ENCODE peak calls at places on chromosomes 6 and 20, in eight cellular contexts. One of them, this sample, is unnamed.

GRCh38 chr20:17626217-17627007 is 55.6 kb downstream of the RRBP1 start:
- DNase-seq in stomach: peak
- DNase-seq in pancreas: peak
- DNase-seq in cardiac muscle cell: no peak
- DNase-seq in foreskin fibroblast: no peak
- DNase-seq in HCT116: no peak
- DNase-seq in GM06990: no peak
- DNase-seq in fibroblast of mammary gland: no peak
- DNase-seq in this sample: no peak

GRCh38 chr6:109261815-109262214 is 120.5 kb downstream of the CD164 start:
- DNase-seq in stomach: no peak
- DNase-seq in pancreas: no peak
- DNase-seq in cardiac muscle cell: no peak
- DNase-seq in foreskin fibroblast: no peak
- DNase-seq in HCT116: no peak
- DNase-seq in GM06990: no peak
- DNase-seq in fibroblast of mammary gland: no peak
- DNase-seq in this sample: no peak

GRCh38 chr6:45864651-45865050 is 151.0 kb downstream of the CLIC5 start:
- DNase-seq in stomach: no peak
- DNase-seq in pancreas: no peak
- DNase-seq in cardiac muscle cell: no peak
- DNase-seq in foreskin fibroblast: no peak
- DNase-seq in HCT116: no peak
- DNase-seq in GM06990: no peak
- DNase-seq in fibroblast of mammary gland: no peak
- DNase-seq in this sample: no peak

GRCh38 chr6:34516391-34517324 is 39.5 kb downstream of the SPDEF start:
- DNase-seq in stomach: no peak
- DNase-seq in pancreas: no peak
- DNase-seq in cardiac muscle cell: no peak
- DNase-seq in foreskin fibroblast: no peak
- DNase-seq in HCT116: no peak
- DNase-seq in GM06990: no peak
- DNase-seq in fibroblast of mammary gland: no peak
- DNase-seq in this sample: no peak

GRCh38 chr6:55014321-55015088 is 159.8 kb upstream of the HCRTR2 start:
- DNase-seq in stomach: no peak
- DNase-seq in pancreas: no peak
- DNase-seq in cardiac muscle cell: no peak
- DNase-seq in foreskin fibroblast: no peak
- DNase-seq in HCT116: no peak
- DNase-seq in GM06990: no peak
- DNase-seq in fibroblast of mammary gland: no peak
- DNase-seq in this sample: no peak

GRCh38 chr20:40953856-40954255 is 74.8 kb upstream of the TOP1 start:
- DNase-seq in stomach: no peak
- DNase-seq in pancreas: no peak
- DNase-seq in cardiac muscle cell: no peak
- DNase-seq in foreskin fibroblast: peak
- DNase-seq in HCT116: no peak
- DNase-seq in GM06990: no peak
- DNase-seq in fibroblast of mammary gland: peak
- DNase-seq in this sample: no peak

GRCh38 chr6:128731249-128732165 is 151.4 kb upstream of the LAMA2 start:
- DNase-seq in stomach: no peak
- DNase-seq in pancreas: no peak
- DNase-seq in cardiac muscle cell: peak
- DNase-seq in foreskin fibroblast: peak
- DNase-seq in HCT116: peak
- DNase-seq in GM06990: no peak
- DNase-seq in fibroblast of mammary gland: peak
- DNase-seq in this sample: peak

GRCh38 chr20:10637062-10637559 is 36.7 kb downstream of the JAG1 start:
- DNase-seq in stomach: no peak
- DNase-seq in pancreas: no peak
- DNase-seq in cardiac muscle cell: no peak
- DNase-seq in foreskin fibroblast: no peak
- DNase-seq in HCT116: no peak
- DNase-seq in GM06990: no peak
- DNase-seq in fibroblast of mammary gland: peak
- DNase-seq in this sample: no peak

GRCh38 chr20:1813101-1813529 is 82.1 kb upstream of the SIRPA start:
- DNase-seq in stomach: peak
- DNase-seq in pancreas: no peak
- DNase-seq in cardiac muscle cell: no peak
- DNase-seq in foreskin fibroblast: peak
- DNase-seq in HCT116: no peak
- DNase-seq in GM06990: no peak
- DNase-seq in fibroblast of mammary gland: peak
- DNase-seq in this sample: no peak

GRCh38 chr6:6105472-6106036 is 98.8 kb upstream of the NRN1 start:
- DNase-seq in stomach: no peak
- DNase-seq in pancreas: no peak
- DNase-seq in cardiac muscle cell: no peak
- DNase-seq in foreskin fibroblast: no peak
- DNase-seq in HCT116: peak
- DNase-seq in GM06990: no peak
- DNase-seq in fibroblast of mammary gland: no peak
- DNase-seq in this sample: peak

GRCh38 chr6:150470131-150470530 is 101.3 kb downstream of the IYD start:
- DNase-seq in stomach: no peak
- DNase-seq in pancreas: no peak
- DNase-seq in cardiac muscle cell: no peak
- DNase-seq in foreskin fibroblast: no peak
- DNase-seq in HCT116: no peak
- DNase-seq in GM06990: no peak
- DNase-seq in fibroblast of mammary gland: no peak
- DNase-seq in this sample: no peak

GRCh38 chr20:62936996-62937352 is 973 bp upstream of the GID8 start:
- DNase-seq in stomach: no peak
- DNase-seq in pancreas: no peak
- DNase-seq in cardiac muscle cell: no peak
- DNase-seq in foreskin fibroblast: no peak
- DNase-seq in HCT116: no peak
- DNase-seq in GM06990: no peak
- DNase-seq in fibroblast of mammary gland: peak
- DNase-seq in this sample: no peak

DNA sequence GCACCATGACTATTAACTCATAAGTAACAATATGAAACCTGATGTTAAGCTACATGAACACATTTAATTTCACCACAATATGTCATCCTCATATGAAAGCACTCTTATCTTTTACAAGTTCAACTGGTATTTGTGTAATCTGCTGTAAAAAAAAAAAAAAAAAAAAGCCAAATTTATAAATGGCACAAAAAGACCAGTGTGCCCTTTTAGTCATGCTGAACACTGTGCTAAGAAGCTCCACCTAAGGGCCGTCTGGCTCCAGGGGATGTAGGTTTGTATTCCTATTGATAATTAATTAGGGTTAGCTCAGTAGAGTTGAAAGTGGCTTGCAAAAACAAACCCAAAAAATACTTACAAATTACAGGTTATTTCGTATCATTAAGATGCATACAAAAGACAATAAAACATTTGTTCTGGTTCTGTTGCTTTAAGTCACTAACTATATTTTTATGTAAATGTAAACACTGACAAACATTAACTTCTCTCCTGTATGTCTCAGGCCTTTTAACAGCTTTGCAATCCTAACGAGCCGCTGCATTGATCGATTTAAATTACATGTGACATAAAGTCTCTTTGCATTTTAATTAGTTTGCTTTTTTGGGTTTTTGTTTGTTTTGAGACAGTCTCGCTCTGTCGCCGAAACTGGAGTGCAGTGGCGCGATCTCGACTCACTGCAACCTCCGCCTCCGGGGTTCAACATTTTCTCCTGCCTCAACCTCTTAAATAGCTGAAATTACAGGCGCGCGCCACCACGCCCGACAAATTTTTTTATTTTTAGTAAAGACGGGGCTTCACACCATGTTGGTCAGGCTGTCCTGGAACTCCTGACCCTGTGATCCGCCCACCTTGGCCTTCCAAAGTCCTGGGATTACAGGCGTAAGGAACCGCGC is 110.8 kb downstream of the HFE start:
- DNase-seq in stomach: no peak
- DNase-seq in pancreas: no peak
- DNase-seq in cardiac muscle cell: peak
- DNase-seq in foreskin fibroblast: no peak
- DNase-seq in HCT116: peak
- DNase-seq in GM06990: peak
- DNase-seq in fibroblast of mammary gland: peak
- DNase-seq in this sample: no peak
- TF ChIP-seq CTCF in stomach: no peak
- TF ChIP-seq CTCF in pancreas: no peak
- TF ChIP-seq CTCF in cardiac muscle cell: no peak
- TF ChIP-seq CTCF in foreskin fibroblast: peak
- TF ChIP-seq CTCF in HCT116: no peak
- TF ChIP-seq CTCF in GM06990: no peak
- TF ChIP-seq CTCF in fibroblast of mammary gland: no peak
- TF ChIP-seq CTCF in this sample: no peak

DNA sequence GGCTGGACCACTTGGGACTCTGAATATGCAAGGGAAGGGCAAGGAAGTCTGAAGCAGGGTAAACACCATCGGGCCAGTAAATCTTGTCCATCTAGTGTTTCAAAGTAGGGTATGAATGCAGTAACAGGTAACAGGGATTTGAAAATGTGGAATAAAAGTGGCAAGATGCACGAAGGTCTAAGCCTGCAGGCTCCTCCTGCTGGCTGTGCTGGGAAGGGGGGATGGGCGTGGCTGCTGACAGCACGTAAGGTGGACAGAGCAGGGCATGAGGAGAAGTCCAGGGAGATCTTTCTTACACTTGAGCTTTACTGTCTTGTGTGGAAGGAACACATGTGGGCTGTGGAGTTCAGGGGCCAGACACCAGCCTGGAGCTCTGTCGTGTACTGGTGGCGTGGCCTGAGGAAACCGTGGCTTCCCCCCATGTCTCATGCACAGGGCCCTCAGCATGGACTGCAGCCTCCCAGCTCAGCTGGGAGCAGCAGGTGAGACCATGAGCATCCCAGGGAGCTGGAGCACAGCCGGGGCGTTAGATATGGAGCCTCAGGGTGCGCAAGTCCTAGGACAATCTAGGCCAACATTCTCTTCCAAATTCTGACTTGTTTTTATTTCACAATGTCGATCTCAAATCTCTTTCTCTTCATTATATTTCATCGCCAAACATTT is 84.5 kb downstream of the SLC22A23 start:
- DNase-seq in stomach: no peak
- DNase-seq in pancreas: no peak
- DNase-seq in cardiac muscle cell: no peak
- DNase-seq in foreskin fibroblast: no peak
- DNase-seq in HCT116: no peak
- DNase-seq in GM06990: no peak
- DNase-seq in fibroblast of mammary gland: no peak
- DNase-seq in this sample: no peak
- TF ChIP-seq CTCF in stomach: no peak
- TF ChIP-seq CTCF in pancreas: no peak
- TF ChIP-seq CTCF in cardiac muscle cell: peak
- TF ChIP-seq CTCF in foreskin fibroblast: no peak
- TF ChIP-seq CTCF in HCT116: peak
- TF ChIP-seq CTCF in GM06990: no peak
- TF ChIP-seq CTCF in fibroblast of mammary gland: peak
- TF ChIP-seq CTCF in this sample: no peak

GRCh38 chr6:44128020-44128917 is 915 bp downstream of the TMEM63B start:
- DNase-seq in stomach: peak
- DNase-seq in pancreas: peak
- DNase-seq in cardiac muscle cell: peak
- DNase-seq in foreskin fibroblast: no peak
- DNase-seq in HCT116: no peak
- DNase-seq in GM06990: peak
- DNase-seq in fibroblast of mammary gland: peak
- DNase-seq in this sample: peak
- TF ChIP-seq CTCF in stomach: no peak
- TF ChIP-seq CTCF in pancreas: no peak
- TF ChIP-seq CTCF in cardiac muscle cell: no peak
- TF ChIP-seq CTCF in foreskin fibroblast: peak
- TF ChIP-seq CTCF in HCT116: peak
- TF ChIP-seq CTCF in GM06990: peak
- TF ChIP-seq CTCF in fibroblast of mammary gland: no peak
- TF ChIP-seq CTCF in this sample: no peak

GRCh38 chr6:169208011-169208410 is 45.6 kb downstream of the THBS2 start:
- DNase-seq in stomach: no peak
- DNase-seq in pancreas: no peak
- DNase-seq in cardiac muscle cell: no peak
- DNase-seq in foreskin fibroblast: no peak
- DNase-seq in HCT116: no peak
- DNase-seq in GM06990: no peak
- DNase-seq in fibroblast of mammary gland: peak
- DNase-seq in this sample: no peak
- TF ChIP-seq CTCF in stomach: no peak
- TF ChIP-seq CTCF in pancreas: no peak
- TF ChIP-seq CTCF in cardiac muscle cell: no peak
- TF ChIP-seq CTCF in foreskin fibroblast: no peak
- TF ChIP-seq CTCF in HCT116: no peak
- TF ChIP-seq CTCF in GM06990: no peak
- TF ChIP-seq CTCF in fibroblast of mammary gland: no peak
- TF ChIP-seq CTCF in this sample: no peak

GRCh38 chr6:155380666-155381332 is 66.5 kb upstream of the TFB1M start:
- DNase-seq in stomach: no peak
- DNase-seq in pancreas: no peak
- DNase-seq in cardiac muscle cell: no peak
- DNase-seq in foreskin fibroblast: no peak
- DNase-seq in HCT116: no peak
- DNase-seq in GM06990: no peak
- DNase-seq in fibroblast of mammary gland: no peak
- DNase-seq in this sample: no peak

GRCh38 chr6:155378724-155379123 is 64.4 kb upstream of the TFB1M start:
- DNase-seq in stomach: no peak
- DNase-seq in pancreas: no peak
- DNase-seq in cardiac muscle cell: no peak
- DNase-seq in foreskin fibroblast: no peak
- DNase-seq in HCT116: no peak
- DNase-seq in GM06990: no peak
- DNase-seq in fibroblast of mammary gland: no peak
- DNase-seq in this sample: no peak

GRCh38 chr6:155374681-155375080 is 60.4 kb upstream of the TFB1M start:
- DNase-seq in stomach: no peak
- DNase-seq in pancreas: no peak
- DNase-seq in cardiac muscle cell: no peak
- DNase-seq in foreskin fibroblast: no peak
- DNase-seq in HCT116: no peak
- DNase-seq in GM06990: no peak
- DNase-seq in fibroblast of mammary gland: peak
- DNase-seq in this sample: no peak

GRCh38 chr6:155377061-155377460 is 62.8 kb upstream of the TFB1M start:
- DNase-seq in stomach: no peak
- DNase-seq in pancreas: no peak
- DNase-seq in cardiac muscle cell: no peak
- DNase-seq in foreskin fibroblast: peak
- DNase-seq in HCT116: no peak
- DNase-seq in GM06990: no peak
- DNase-seq in fibroblast of mammary gland: peak
- DNase-seq in this sample: no peak

DNA sequence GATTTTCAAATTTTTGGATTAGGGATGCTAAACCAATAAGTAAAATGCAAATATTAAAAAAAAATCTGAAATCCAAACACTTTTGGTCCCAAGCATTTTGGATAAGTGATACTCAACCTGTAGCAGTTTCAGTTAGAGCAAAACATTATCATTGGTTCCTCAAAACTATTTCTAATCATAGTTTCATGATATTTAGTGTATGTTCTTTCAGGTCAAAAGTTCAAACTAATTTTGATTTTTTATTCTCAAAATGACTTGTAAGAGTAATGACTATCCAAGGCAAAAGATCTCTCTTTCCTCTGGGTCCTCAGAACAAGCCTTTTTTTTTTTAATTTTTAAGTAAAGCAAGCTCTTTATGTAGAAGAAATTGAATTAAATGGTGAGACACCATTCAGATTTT is 64.0 kb upstream of the TFB1M start:
- DNase-seq in stomach: no peak
- DNase-seq in pancreas: no peak
- DNase-seq in cardiac muscle cell: no peak
- DNase-seq in foreskin fibroblast: no peak
- DNase-seq in HCT116: no peak
- DNase-seq in GM06990: peak
- DNase-seq in fibroblast of mammary gland: no peak
- DNase-seq in this sample: no peak
- TF ChIP-seq CTCF in stomach: no peak
- TF ChIP-seq CTCF in pancreas: no peak
- TF ChIP-seq CTCF in cardiac muscle cell: no peak
- TF ChIP-seq CTCF in foreskin fibroblast: no peak
- TF ChIP-seq CTCF in HCT116: no peak
- TF ChIP-seq CTCF in GM06990: no peak
- TF ChIP-seq CTCF in fibroblast of mammary gland: no peak
- TF ChIP-seq CTCF in this sample: no peak

This sample was measured in endothelial cell.